ENCODE peak calls at places on chromosome 9, in six cellular contexts. One of them, this sample, is unnamed.

GRCh38 chr9:71858812-71859211 is 52.2 kb downstream of the ABHD17B start:
- DNase-seq in glutamatergic neuron: no peak
- DNase-seq in neural crest cell: no peak
- DNase-seq in RWPE1: peak
- DNase-seq in gastrocnemius medialis: no peak
- DNase-seq in activated gamma-delta T cell treated with Interleukin-2 at 50 U/mL for 16 hours: no peak
- DNase-seq in this sample: no peak

GRCh38 chr9:135032041-135032835 is 55.2 kb upstream of the OLFM1 start:
- DNase-seq in neural crest cell: no peak
- DNase-seq in activated gamma-delta T cell treated with Interleukin-2 at 50 U/mL for 16 hours: no peak
- DNase-seq in gastrocnemius medialis: no peak
- DNase-seq in RWPE1: no peak
- DNase-seq in glutamatergic neuron: no peak
- DNase-seq in this sample: no peak

GRCh38 chr9:114196924-114197570 is 41.7 kb downstream of the COL27A1 start:
- DNase-seq in RWPE1: no peak
- DNase-seq in activated gamma-delta T cell treated with Interleukin-2 at 50 U/mL for 16 hours: no peak
- DNase-seq in neural crest cell: no peak
- DNase-seq in gastrocnemius medialis: no peak
- DNase-seq in glutamatergic neuron: no peak
- DNase-seq in this sample: no peak

GRCh38 chr9:88950341-88951141 is 40.7 kb upstream of the S1PR3 start:
- DNase-seq in neural crest cell: no peak
- DNase-seq in gastrocnemius medialis: no peak
- DNase-seq in glutamatergic neuron: no peak
- DNase-seq in activated gamma-delta T cell treated with Interleukin-2 at 50 U/mL for 16 hours: no peak
- DNase-seq in RWPE1: peak
- DNase-seq in this sample: no peak

GRCh38 chr9:98248737-98249474 is 6.5 kb downstream of the TBC1D2 start:
- DNase-seq in activated gamma-delta T cell treated with Interleukin-2 at 50 U/mL for 16 hours: no peak
- DNase-seq in RWPE1: peak
- DNase-seq in glutamatergic neuron: no peak
- DNase-seq in gastrocnemius medialis: peak
- DNase-seq in neural crest cell: no peak
- DNase-seq in this sample: no peak

GRCh38 chr9:32431940-32432555 is 47.6 kb downstream of the ACO1 start:
- DNase-seq in gastrocnemius medialis: no peak
- DNase-seq in RWPE1: peak
- DNase-seq in neural crest cell: peak
- DNase-seq in glutamatergic neuron: peak
- DNase-seq in activated gamma-delta T cell treated with Interleukin-2 at 50 U/mL for 16 hours: peak
- DNase-seq in this sample: no peak

GRCh38 chr9:137096785-137097546 is 10.2 kb downstream of the MAN1B1 start:
- DNase-seq in activated gamma-delta T cell treated with Interleukin-2 at 50 U/mL for 16 hours: no peak
- DNase-seq in neural crest cell: no peak
- DNase-seq in glutamatergic neuron: no peak
- DNase-seq in gastrocnemius medialis: no peak
- DNase-seq in RWPE1: no peak
- DNase-seq in this sample: no peak

GRCh38 chr9:27664136-27664819 is 91.0 kb upstream of the C9orf72 start:
- DNase-seq in neural crest cell: no peak
- DNase-seq in gastrocnemius medialis: no peak
- DNase-seq in glutamatergic neuron: no peak
- DNase-seq in activated gamma-delta T cell treated with Interleukin-2 at 50 U/mL for 16 hours: no peak
- DNase-seq in RWPE1: no peak
- DNase-seq in this sample: no peak

GRCh38 chr9:131404581-131404980 is 10.7 kb downstream of the PRRC2B start:
- DNase-seq in gastrocnemius medialis: no peak
- DNase-seq in neural crest cell: no peak
- DNase-seq in activated gamma-delta T cell treated with Interleukin-2 at 50 U/mL for 16 hours: no peak
- DNase-seq in RWPE1: no peak
- DNase-seq in glutamatergic neuron: no peak
- DNase-seq in this sample: no peak

GRCh38 chr9:78187763-78188495 is 47.9 kb upstream of the CEP78 start:
- DNase-seq in neural crest cell: no peak
- DNase-seq in activated gamma-delta T cell treated with Interleukin-2 at 50 U/mL for 16 hours: no peak
- DNase-seq in glutamatergic neuron: no peak
- DNase-seq in gastrocnemius medialis: no peak
- DNase-seq in RWPE1: no peak
- DNase-seq in this sample: no peak

GRCh38 chr9:120299785-120300184 is 280.2 kb downstream of the CDK5RAP2 start:
- DNase-seq in activated gamma-delta T cell treated with Interleukin-2 at 50 U/mL for 16 hours: no peak
- DNase-seq in gastrocnemius medialis: no peak
- DNase-seq in RWPE1: no peak
- DNase-seq in neural crest cell: no peak
- DNase-seq in glutamatergic neuron: no peak
- DNase-seq in this sample: no peak

GRCh38 chr9:133374612-133375115 is 1.2 kb downstream of the SURF4 start:
- DNase-seq in neural crest cell: no peak
- DNase-seq in glutamatergic neuron: no peak
- DNase-seq in RWPE1: no peak
- DNase-seq in activated gamma-delta T cell treated with Interleukin-2 at 50 U/mL for 16 hours: no peak
- DNase-seq in gastrocnemius medialis: no peak
- DNase-seq in this sample: no peak

GRCh38 chr9:13862562-13862961 is 451.4 kb downstream of the NFIB start:
- DNase-seq in RWPE1: no peak
- DNase-seq in neural crest cell: no peak
- DNase-seq in gastrocnemius medialis: no peak
- DNase-seq in glutamatergic neuron: no peak
- DNase-seq in activated gamma-delta T cell treated with Interleukin-2 at 50 U/mL for 16 hours: no peak
- DNase-seq in this sample: no peak

GRCh38 chr9:107178302-107178701 is 104.8 kb upstream of the RAD23B start:
- DNase-seq in RWPE1: no peak
- DNase-seq in gastrocnemius medialis: no peak
- DNase-seq in glutamatergic neuron: no peak
- DNase-seq in neural crest cell: no peak
- DNase-seq in activated gamma-delta T cell treated with Interleukin-2 at 50 U/mL for 16 hours: no peak
- DNase-seq in this sample: no peak

GRCh38 chr9:129383005-129383414 is 204.9 kb upstream of the IER5L start:
- DNase-seq in gastrocnemius medialis: peak
- DNase-seq in glutamatergic neuron: no peak
- DNase-seq in RWPE1: peak
- DNase-seq in neural crest cell: no peak
- DNase-seq in activated gamma-delta T cell treated with Interleukin-2 at 50 U/mL for 16 hours: no peak
- DNase-seq in this sample: no peak

GRCh38 chr9:16074962-16075361 is 522.1 kb downstream of the CCDC171 start:
- DNase-seq in neural crest cell: no peak
- DNase-seq in gastrocnemius medialis: no peak
- DNase-seq in activated gamma-delta T cell treated with Interleukin-2 at 50 U/mL for 16 hours: no peak
- DNase-seq in RWPE1: no peak
- DNase-seq in glutamatergic neuron: no peak
- DNase-seq in this sample: no peak

GRCh38 chr9:119101048-119101447 is 268.2 kb downstream of the BRINP1 start:
- DNase-seq in neural crest cell: no peak
- DNase-seq in RWPE1: no peak
- DNase-seq in activated gamma-delta T cell treated with Interleukin-2 at 50 U/mL for 16 hours: no peak
- DNase-seq in gastrocnemius medialis: no peak
- DNase-seq in glutamatergic neuron: no peak
- DNase-seq in this sample: no peak

GRCh38 chr9:111301195-111301594 is 28.8 kb downstream of the OR2K2 start:
- DNase-seq in gastrocnemius medialis: no peak
- DNase-seq in neural crest cell: no peak
- DNase-seq in glutamatergic neuron: no peak
- DNase-seq in RWPE1: no peak
- DNase-seq in activated gamma-delta T cell treated with Interleukin-2 at 50 U/mL for 16 hours: no peak
- DNase-seq in this sample: no peak

GRCh38 chr9:123033864-123034598 is 564 bp downstream of the GPR21 start:
- DNase-seq in RWPE1: no peak
- DNase-seq in neural crest cell: no peak
- DNase-seq in gastrocnemius medialis: peak
- DNase-seq in glutamatergic neuron: peak
- DNase-seq in activated gamma-delta T cell treated with Interleukin-2 at 50 U/mL for 16 hours: peak
- DNase-seq in this sample: no peak

GRCh38 chr9:6428940-6429889 is 16.2 kb downstream of the UHRF2 start:
- DNase-seq in neural crest cell: no peak
- DNase-seq in glutamatergic neuron: no peak
- DNase-seq in RWPE1: no peak
- DNase-seq in gastrocnemius medialis: no peak
- DNase-seq in activated gamma-delta T cell treated with Interleukin-2 at 50 U/mL for 16 hours: no peak
- DNase-seq in this sample: peak

GRCh38 chr9:118000581-118000980 is 296.4 kb downstream of the TLR4 start:
- DNase-seq in neural crest cell: no peak
- DNase-seq in activated gamma-delta T cell treated with Interleukin-2 at 50 U/mL for 16 hours: no peak
- DNase-seq in glutamatergic neuron: no peak
- DNase-seq in RWPE1: no peak
- DNase-seq in gastrocnemius medialis: no peak
- DNase-seq in this sample: no peak

GRCh38 chr9:127714916-127715442 is 484 bp downstream of the PTRH1 start:
- DNase-seq in RWPE1: peak
- DNase-seq in glutamatergic neuron: peak
- DNase-seq in activated gamma-delta T cell treated with Interleukin-2 at 50 U/mL for 16 hours: no peak
- DNase-seq in neural crest cell: no peak
- DNase-seq in gastrocnemius medialis: no peak
- DNase-seq in this sample: no peak

GRCh38 chr9:38117646-38118045 is 48.6 kb upstream of the SHB start:
- DNase-seq in neural crest cell: no peak
- DNase-seq in glutamatergic neuron: no peak
- DNase-seq in RWPE1: no peak
- DNase-seq in activated gamma-delta T cell treated with Interleukin-2 at 50 U/mL for 16 hours: no peak
- DNase-seq in gastrocnemius medialis: no peak
- DNase-seq in this sample: no peak

GRCh38 chr9:135566552-135566951 is 5.0 kb downstream of the PAEP start:
- DNase-seq in RWPE1: no peak
- DNase-seq in gastrocnemius medialis: no peak
- DNase-seq in activated gamma-delta T cell treated with Interleukin-2 at 50 U/mL for 16 hours: no peak
- DNase-seq in glutamatergic neuron: no peak
- DNase-seq in neural crest cell: no peak
- DNase-seq in this sample: no peak

GRCh38 chr9:38112010-38112409 is 43.0 kb upstream of the SHB start:
- DNase-seq in gastrocnemius medialis: no peak
- DNase-seq in activated gamma-delta T cell treated with Interleukin-2 at 50 U/mL for 16 hours: no peak
- DNase-seq in neural crest cell: no peak
- DNase-seq in glutamatergic neuron: no peak
- DNase-seq in RWPE1: no peak
- DNase-seq in this sample: no peak

GRCh38 chr9:123109540-123110279 is 76.2 kb downstream of the GPR21 start:
- DNase-seq in activated gamma-delta T cell treated with Interleukin-2 at 50 U/mL for 16 hours: no peak
- DNase-seq in glutamatergic neuron: no peak
- DNase-seq in RWPE1: no peak
- DNase-seq in neural crest cell: no peak
- DNase-seq in gastrocnemius medialis: no peak
- DNase-seq in this sample: no peak

GRCh38 chr9:33300546-33300945 is 10.2 kb downstream of the NFX1 start:
- DNase-seq in neural crest cell: no peak
- DNase-seq in activated gamma-delta T cell treated with Interleukin-2 at 50 U/mL for 16 hours: no peak
- DNase-seq in glutamatergic neuron: no peak
- DNase-seq in gastrocnemius medialis: no peak
- DNase-seq in RWPE1: no peak
- DNase-seq in this sample: no peak

GRCh38 chr9:116115731-116116353 is 37.7 kb upstream of the PAPPA start:
- DNase-seq in RWPE1: no peak
- DNase-seq in gastrocnemius medialis: no peak
- DNase-seq in activated gamma-delta T cell treated with Interleukin-2 at 50 U/mL for 16 hours: no peak
- DNase-seq in neural crest cell: no peak
- DNase-seq in glutamatergic neuron: no peak
- DNase-seq in this sample: no peak

GRCh38 chr9:16867571-16868311 is 2.7 kb downstream of the BNC2 start:
- DNase-seq in RWPE1: no peak
- DNase-seq in glutamatergic neuron: no peak
- DNase-seq in gastrocnemius medialis: peak
- DNase-seq in neural crest cell: no peak
- DNase-seq in activated gamma-delta T cell treated with Interleukin-2 at 50 U/mL for 16 hours: no peak
- DNase-seq in this sample: peak

GRCh38 chr9:69976165-69976564 is 67.5 kb upstream of the MAMDC2 start:
- DNase-seq in glutamatergic neuron: no peak
- DNase-seq in gastrocnemius medialis: no peak
- DNase-seq in neural crest cell: no peak
- DNase-seq in activated gamma-delta T cell treated with Interleukin-2 at 50 U/mL for 16 hours: no peak
- DNase-seq in RWPE1: peak
- DNase-seq in this sample: no peak

GRCh38 chr9:125749951-125750655 is 2.9 kb downstream of the PBX3 start:
- DNase-seq in RWPE1: no peak
- DNase-seq in activated gamma-delta T cell treated with Interleukin-2 at 50 U/mL for 16 hours: no peak
- DNase-seq in gastrocnemius medialis: no peak
- DNase-seq in neural crest cell: no peak
- DNase-seq in glutamatergic neuron: no peak
- DNase-seq in this sample: no peak

GRCh38 chr9:111937781-111938426 is 41.3 kb downstream of the UGCG start:
- DNase-seq in activated gamma-delta T cell treated with Interleukin-2 at 50 U/mL for 16 hours: peak
- DNase-seq in neural crest cell: no peak
- DNase-seq in gastrocnemius medialis: no peak
- DNase-seq in RWPE1: no peak
- DNase-seq in glutamatergic neuron: no peak
- DNase-seq in this sample: peak

GRCh38 chr9:127916665-127917581 is at the start of gene ST6GALNAC4:
- DNase-seq in glutamatergic neuron: peak
- DNase-seq in gastrocnemius medialis: peak
- DNase-seq in activated gamma-delta T cell treated with Interleukin-2 at 50 U/mL for 16 hours: peak
- DNase-seq in RWPE1: peak
- DNase-seq in neural crest cell: peak
- DNase-seq in this sample: peak

GRCh38 chr9:95105519-95106287 is 211.8 kb downstream of the FANCC start:
- DNase-seq in gastrocnemius medialis: no peak
- DNase-seq in RWPE1: peak
- DNase-seq in glutamatergic neuron: no peak
- DNase-seq in activated gamma-delta T cell treated with Interleukin-2 at 50 U/mL for 16 hours: no peak
- DNase-seq in neural crest cell: no peak
- DNase-seq in this sample: no peak

GRCh38 chr9:127608104-127608966 is 3.7 kb upstream of the STXBP1 start:
- DNase-seq in RWPE1: peak
- DNase-seq in glutamatergic neuron: peak
- DNase-seq in gastrocnemius medialis: peak
- DNase-seq in neural crest cell: peak
- DNase-seq in activated gamma-delta T cell treated with Interleukin-2 at 50 U/mL for 16 hours: peak
- DNase-seq in this sample: peak

GRCh38 chr9:128992995-128993394 is 35.1 kb downstream of the SH3GLB2 start:
- DNase-seq in gastrocnemius medialis: no peak
- DNase-seq in neural crest cell: no peak
- DNase-seq in activated gamma-delta T cell treated with Interleukin-2 at 50 U/mL for 16 hours: no peak
- DNase-seq in glutamatergic neuron: peak
- DNase-seq in RWPE1: no peak
- DNase-seq in this sample: no peak

This sample was measured in natural killer cell.